ENCODE peak calls at places on chromosomes 7 and 10, in five cellular contexts. Z is HFF-Myc, M is iris pigment epithelial cell, S is substantia nigra, X is AG04449. A is an unnamed sample.

GRCh38 chr10:16297652-16298051 is 139.2 kb upstream of the PTER start:
- DNase-seq in Z (no peak), M (no peak), S (no peak), X (no peak), A (peak)

GRCh38 chr7:134004829-134005505 is 122.2 kb upstream of the LRGUK start:
- DNase-seq in Z (no peak), M (no peak), S (no peak), X (no peak), A (no peak)

GRCh38 chr10:94546058-94546595 is 539 bp downstream of the HELLS start:
- DNase-seq in Z (no peak), M (peak), S (no peak), X (no peak), A (peak)

GRCh38 chr7:1749864-1750466 is 79.9 kb downstream of the ELFN1 start:
- DNase-seq in Z (no peak), M (no peak), S (no peak), X (no peak), A (no peak)

GRCh38 chr7:54546081-54546985 is 4.2 kb downstream of the VSTM2A start:
- DNase-seq in Z (no peak), M (no peak), S (peak), X (no peak), A (no peak)

GRCh38 chr7:107152011-107152410 is 16.8 kb upstream of the HBP1 start:
- DNase-seq in Z (no peak), M (peak), S (no peak), X (no peak), A (peak)

GRCh38 chr7:1567893-1568292 is 1.9 kb downstream of the PSMG3 start:
- DNase-seq in Z (no peak), M (peak), S (no peak), X (no peak), A (peak)

GRCh38 chr7:95599069-95599468 is 2.8 kb upstream of the PDK4 start:
- DNase-seq in Z (no peak), M (no peak), S (no peak), X (no peak), A (no peak)

GRCh38 chr10:3781458-3782098 is 3.4 kb downstream of the KLF6 start:
- DNase-seq in Z (no peak), M (peak), S (peak), X (no peak), A (no peak)

GRCh38 chr7:115511330-115511729 is 519.2 kb downstream of the TFEC start:
- DNase-seq in Z (no peak), M (no peak), S (no peak), X (no peak), A (no peak)

GRCh38 chr7:132915652-132916051 is 166.2 kb downstream of the CHCHD3 start:
- DNase-seq in Z (no peak), M (no peak), S (no peak), X (no peak), A (no peak)

GRCh38 chr7:150378115-150378852 is 846 bp upstream of the ZNF775 start:
- DNase-seq in Z (peak), M (peak), S (peak), X (no peak), A (peak)

GRCh38 chr10:125149278-125150047 is 10.9 kb downstream of the CTBP2 start:
- DNase-seq in Z (no peak), M (peak), S (peak), X (peak), A (peak)

GRCh38 chr7:151206914-151207313 is 3.4 kb downstream of the H2BK1 start:
- DNase-seq in Z (no peak), M (no peak), S (no peak), X (no peak), A (no peak)

GRCh38 chr10:32409741-32410140 is 36.2 kb upstream of the CCDC7 start:
- DNase-seq in Z (no peak), M (peak), S (no peak), X (no peak), A (peak)